ENCODE peak calls at places on chromosomes 12 and 14, in six cellular contexts. S is NCI-H1694, J is anterior cingulate cortex, W is aorta, Z is DMS53, E is LHCN-M2. X is an unnamed sample.

GRCh38 chr14:28823245-28823644 is 56.7 kb downstream of the FOXG1 start:
- DNase-seq in S (no peak), J (no peak), W (no peak), Z (no peak), E (no peak), X (no peak)

GRCh38 chr12:75862692-75863471 is 168.7 kb downstream of the PHLDA1 start:
- DNase-seq in S (no peak), J (no peak), W (no peak), Z (peak; percentile 89), E (peak; percentile 79), X (no peak)

GRCh38 chr12:96617178-96617577 is 127.8 kb downstream of the CFAP54 start:
- DNase-seq in S (no peak), J (no peak), W (no peak), Z (peak; percentile 58), E (peak; percentile 5), X (no peak)

GRCh38 chr14:93824518-93825234 is 36.4 kb upstream of the PRIMA1 start:
- DNase-seq in S (no peak), J (no peak), W (no peak), Z (no peak), E (no peak), X (no peak)

GRCh38 chr12:29961231-29961630 is 177.5 kb upstream of the TMTC1 start:
- DNase-seq in S (no peak), J (no peak), W (no peak), Z (peak; percentile 53), E (peak; percentile 15), X (no peak)

GRCh38 chr14:91327201-91327600 is 82.7 kb upstream of the GPR68 start:
- DNase-seq in S (no peak), J (no peak), W (no peak), Z (no peak), E (no peak), X (no peak)

GRCh38 chr14:68757618-68758081 is 35.2 kb downstream of the ZFP36L1 start:
- DNase-seq in S (no peak), J (peak; percentile 29), W (peak; percentile 85), Z (no peak), E (peak; percentile 97), X (peak; percentile 99)

GRCh38 chr14:101509730-101510371 is 51.4 kb upstream of the DIO3 start:
- DNase-seq in S (no peak), J (no peak), W (peak; percentile 20), Z (no peak), E (no peak), X (no peak)

GRCh38 chr14:46344327-46344937 is 307.1 kb downstream of the RPL10L start:
- DNase-seq in S (no peak), J (no peak), W (no peak), Z (peak; percentile 66), E (peak; percentile 2), X (peak; percentile 7)

GRCh38 chr14:90500665-90501370 is 104.0 kb downstream of the CALM1 start:
- DNase-seq in S (no peak), J (no peak), W (no peak), Z (peak; percentile 62), E (no peak), X (no peak)

X was measured in myocyte.